ENCODE peak calls at places on chromosomes 1 and 21, in six cellular contexts. One of them, this sample, is unnamed.
A peak's percentile ranks its signal among the peaks of the same experiment; 100 is the strongest.

GRCh38 chr1:209248649-209249279 is 334.8 kb upstream of the CAMK1G start:
- DNase-seq in A172: peak; percentile 77
- DNase-seq in IMR-90: peak; percentile 54
- DNase-seq in effector memory CD4-positive, alpha-beta T cell: no peak
- DNase-seq in nephron progenitor cell: peak; percentile 72
- DNase-seq in AG08396: peak; percentile 62
- DNase-seq in this sample: peak; percentile 12

GRCh38 chr1:148160421-148161251 is 8.6 kb upstream of the NBPF11 start:
- DNase-seq in A172: no peak
- DNase-seq in IMR-90: no peak
- DNase-seq in effector memory CD4-positive, alpha-beta T cell: no peak
- DNase-seq in nephron progenitor cell: no peak
- DNase-seq in AG08396: no peak
- DNase-seq in this sample: no peak

GRCh38 chr21:36171741-36172331 is 15.2 kb downstream of the DOP1B start:
- DNase-seq in A172: no peak
- DNase-seq in IMR-90: peak; percentile 47
- DNase-seq in effector memory CD4-positive, alpha-beta T cell: no peak
- DNase-seq in nephron progenitor cell: no peak
- DNase-seq in AG08396: no peak
- DNase-seq in this sample: no peak

GRCh38 chr1:243543501-243543900 is 287.7 kb downstream of the SDCCAG8 start:
- DNase-seq in A172: no peak
- DNase-seq in IMR-90: no peak
- DNase-seq in effector memory CD4-positive, alpha-beta T cell: no peak
- DNase-seq in nephron progenitor cell: no peak
- DNase-seq in AG08396: no peak
- DNase-seq in this sample: no peak

GRCh38 chr1:18882511-18882910 is 19.8 kb downstream of the ALDH4A1 start:
- DNase-seq in A172: no peak
- DNase-seq in IMR-90: peak; percentile 45
- DNase-seq in effector memory CD4-positive, alpha-beta T cell: no peak
- DNase-seq in nephron progenitor cell: no peak
- DNase-seq in AG08396: peak; percentile 75
- DNase-seq in this sample: no peak

GRCh38 chr21:16708431-16708830 is 804.4 kb upstream of the CXADR start:
- DNase-seq in A172: no peak
- DNase-seq in IMR-90: peak; percentile 29
- DNase-seq in effector memory CD4-positive, alpha-beta T cell: no peak
- DNase-seq in nephron progenitor cell: no peak
- DNase-seq in AG08396: no peak
- DNase-seq in this sample: no peak

GRCh38 chr1:165492845-165493244 is 47.9 kb upstream of the RXRG start:
- DNase-seq in A172: no peak
- DNase-seq in IMR-90: no peak
- DNase-seq in effector memory CD4-positive, alpha-beta T cell: no peak
- DNase-seq in nephron progenitor cell: no peak
- DNase-seq in AG08396: no peak
- DNase-seq in this sample: no peak

GRCh38 chr21:42695324-42696025 is 42.1 kb downstream of the PDE9A start:
- DNase-seq in A172: peak; percentile 55
- DNase-seq in IMR-90: peak; percentile 55
- DNase-seq in effector memory CD4-positive, alpha-beta T cell: no peak
- DNase-seq in nephron progenitor cell: no peak
- DNase-seq in AG08396: peak; percentile 46
- DNase-seq in this sample: no peak

GRCh38 chr1:169949139-169949538 is 55.4 kb upstream of the SCYL3 start:
- DNase-seq in A172: no peak
- DNase-seq in IMR-90: peak; percentile 39
- DNase-seq in effector memory CD4-positive, alpha-beta T cell: no peak
- DNase-seq in nephron progenitor cell: no peak
- DNase-seq in AG08396: peak; percentile 8
- DNase-seq in this sample: no peak

GRCh38 chr1:26677306-26678115 is 18.3 kb upstream of the ARID1A start:
- DNase-seq in A172: peak; percentile 81
- DNase-seq in IMR-90: peak; percentile 64
- DNase-seq in effector memory CD4-positive, alpha-beta T cell: peak; percentile 26
- DNase-seq in nephron progenitor cell: peak; percentile 24
- DNase-seq in AG08396: peak; percentile 34
- DNase-seq in this sample: peak; percentile 50

GRCh38 chr1:57089221-57089620 is 123.4 kb upstream of the C8B start:
- DNase-seq in A172: no peak
- DNase-seq in IMR-90: no peak
- DNase-seq in effector memory CD4-positive, alpha-beta T cell: no peak
- DNase-seq in nephron progenitor cell: no peak
- DNase-seq in AG08396: no peak
- DNase-seq in this sample: no peak

GRCh38 chr1:8873506-8874229 is 4.8 kb downstream of the ENO1 start:
- DNase-seq in A172: peak; percentile 97
- DNase-seq in IMR-90: peak; percentile 98
- DNase-seq in effector memory CD4-positive, alpha-beta T cell: peak; percentile 66
- DNase-seq in nephron progenitor cell: no peak
- DNase-seq in AG08396: peak; percentile 91
- DNase-seq in this sample: peak; percentile 81

GRCh38 chr1:43237131-43237530 is 32.7 kb upstream of the TMEM125 start:
- DNase-seq in A172: no peak
- DNase-seq in IMR-90: peak; percentile 57
- DNase-seq in effector memory CD4-positive, alpha-beta T cell: no peak
- DNase-seq in nephron progenitor cell: no peak
- DNase-seq in AG08396: peak; percentile 27
- DNase-seq in this sample: no peak

GRCh38 chr1:38785285-38786039 is 74.1 kb downstream of the RRAGC start:
- DNase-seq in A172: no peak
- DNase-seq in IMR-90: no peak
- DNase-seq in effector memory CD4-positive, alpha-beta T cell: no peak
- DNase-seq in nephron progenitor cell: no peak
- DNase-seq in AG08396: no peak
- DNase-seq in this sample: no peak

GRCh38 chr1:24022611-24023359 is 42.7 kb upstream of the SRSF10 start:
- DNase-seq in A172: peak; percentile 81
- DNase-seq in IMR-90: peak; percentile 89
- DNase-seq in effector memory CD4-positive, alpha-beta T cell: no peak
- DNase-seq in nephron progenitor cell: no peak
- DNase-seq in AG08396: peak; percentile 86
- DNase-seq in this sample: no peak

GRCh38 chr1:8951246-8951645 is 5.6 kb downstream of the CA6 start:
- DNase-seq in A172: no peak
- DNase-seq in IMR-90: no peak
- DNase-seq in effector memory CD4-positive, alpha-beta T cell: no peak
- DNase-seq in nephron progenitor cell: no peak
- DNase-seq in AG08396: no peak
- DNase-seq in this sample: no peak

GRCh38 chr1:202311880-202312635 is 29.7 kb downstream of the UBE2T start:
- DNase-seq in A172: no peak
- DNase-seq in IMR-90: no peak
- DNase-seq in effector memory CD4-positive, alpha-beta T cell: no peak
- DNase-seq in nephron progenitor cell: no peak
- DNase-seq in AG08396: no peak
- DNase-seq in this sample: no peak

GRCh38 chr1:83064589-83065242 is 934.2 kb downstream of the TTLL7 start:
- DNase-seq in A172: no peak
- DNase-seq in IMR-90: no peak
- DNase-seq in effector memory CD4-positive, alpha-beta T cell: no peak
- DNase-seq in nephron progenitor cell: no peak
- DNase-seq in AG08396: no peak
- DNase-seq in this sample: no peak

GRCh38 chr1:33094971-33095604 is 14.1 kb downstream of the AZIN2 start:
- DNase-seq in A172: peak; percentile 45
- DNase-seq in IMR-90: peak; percentile 71
- DNase-seq in effector memory CD4-positive, alpha-beta T cell: no peak
- DNase-seq in nephron progenitor cell: peak; percentile 81
- DNase-seq in AG08396: peak; percentile 63
- DNase-seq in this sample: no peak

GRCh38 chr1:47545912-47546483 is 108.2 kb downstream of the FOXD2 start:
- DNase-seq in A172: no peak
- DNase-seq in IMR-90: no peak
- DNase-seq in effector memory CD4-positive, alpha-beta T cell: no peak
- DNase-seq in nephron progenitor cell: no peak
- DNase-seq in AG08396: no peak
- DNase-seq in this sample: no peak

GRCh38 chr1:85494957-85495266 is 30.0 kb upstream of the DDAH1 start:
- DNase-seq in A172: peak; percentile 19
- DNase-seq in IMR-90: peak; percentile 25
- DNase-seq in effector memory CD4-positive, alpha-beta T cell: no peak
- DNase-seq in nephron progenitor cell: no peak
- DNase-seq in AG08396: no peak
- DNase-seq in this sample: no peak

GRCh38 chr1:171140466-171140865 is 44.6 kb upstream of the FMO2 start:
- DNase-seq in A172: no peak
- DNase-seq in IMR-90: no peak
- DNase-seq in effector memory CD4-positive, alpha-beta T cell: no peak
- DNase-seq in nephron progenitor cell: no peak
- DNase-seq in AG08396: no peak
- DNase-seq in this sample: no peak

GRCh38 chr1:12359734-12360133 is 129.9 kb downstream of the VPS13D start:
- DNase-seq in A172: no peak
- DNase-seq in IMR-90: no peak
- DNase-seq in effector memory CD4-positive, alpha-beta T cell: no peak
- DNase-seq in nephron progenitor cell: no peak
- DNase-seq in AG08396: no peak
- DNase-seq in this sample: no peak

GRCh38 chr1:115650961-115651360 is 9.2 kb downstream of the VANGL1 start:
- DNase-seq in A172: no peak
- DNase-seq in IMR-90: no peak
- DNase-seq in effector memory CD4-positive, alpha-beta T cell: no peak
- DNase-seq in nephron progenitor cell: no peak
- DNase-seq in AG08396: no peak
- DNase-seq in this sample: no peak

This sample was measured in T-helper 2 cell treated with Interferon-gamma antibody and Interleukin-4, amounts not matched to agents 5 μg/mL and 100 μg/mL, for 36 hours.